ENCODE peak calls at places on chromosome 12, in five cellular contexts. R, I, P, D and H are unnamed samples.

GRCh38 chr12:86663691-86664090 is 407.5 kb upstream of the MGAT4C start:
- DNase-seq in R (no peak), I (no peak), P (no peak), D (no peak), H (no peak)

GRCh38 chr12:1517007-1517406 is 77.4 kb downstream of the FBXL14 start:
- DNase-seq in R (peak), I (no peak), P (peak), D (peak), H (no peak)

GRCh38 chr12:55966408-55967281 is at the start of gene CDK2:
- DNase-seq in R (peak), I (peak), P (peak), D (no peak), H (peak)

GRCh38 chr12:104526320-104526719 is 69.6 kb downstream of the CHST11 start:
- DNase-seq in R (no peak), I (no peak), P (no peak), D (no peak), H (no peak)

GRCh38 chr12:125132698-125133400 is 67.6 kb downstream of the AACS start:
- DNase-seq in R (no peak), I (no peak), P (no peak), D (no peak), H (peak)

GRCh38 chr12:67889935-67890334 is 99.3 kb upstream of the IFNG-AS1 start:
- DNase-seq in R (no peak), I (no peak), P (no peak), D (no peak), H (no peak)

GRCh38 chr12:42326466-42327226 is 679 bp downstream of the PPHLN1 start:
- DNase-seq in R (no peak), I (no peak), P (peak), D (no peak), H (no peak)

GRCh38 chr12:15823360-15824128 is 34.4 kb upstream of the EPS8 start:
- DNase-seq in R (no peak), I (no peak), P (no peak), D (no peak), H (no peak)

DNA sequence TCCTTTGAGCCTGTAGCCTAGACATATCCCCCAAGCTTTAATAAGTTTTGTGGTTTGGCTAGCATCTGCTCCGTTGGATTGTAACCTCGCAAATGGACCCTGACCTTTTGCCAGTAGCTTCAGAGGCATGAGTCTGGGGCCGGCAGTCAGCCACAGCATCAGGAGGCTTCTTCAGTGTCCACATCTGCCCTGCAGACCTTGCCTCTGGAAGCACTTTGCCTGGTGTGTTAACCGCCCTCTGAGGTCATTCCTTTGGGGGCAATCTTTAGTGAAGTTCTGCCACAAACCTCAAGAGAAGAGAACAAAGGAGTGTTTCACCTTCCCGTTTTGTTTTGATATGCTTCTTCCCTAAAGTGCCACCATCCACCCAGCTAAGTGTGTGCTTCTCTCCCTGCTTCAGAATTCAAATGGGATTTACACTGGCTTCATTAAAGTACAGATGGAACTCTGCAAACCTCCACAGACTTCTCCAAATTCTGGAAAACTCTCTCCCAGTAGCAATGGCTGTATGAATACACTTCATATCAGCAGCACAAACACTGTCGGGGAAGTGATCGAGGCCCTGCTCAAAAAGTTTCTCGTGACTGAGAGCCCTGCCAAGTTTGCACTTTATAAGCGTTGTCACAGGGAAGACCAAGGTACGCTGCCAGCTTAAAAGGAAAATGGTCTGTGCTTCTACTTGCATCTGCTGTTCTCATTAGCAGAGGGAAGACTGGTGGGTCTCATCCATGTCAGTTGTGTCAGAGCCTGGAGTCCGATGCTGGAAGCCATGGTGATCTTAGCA is 71.2 kb downstream of the GNS start:
- DNase-seq in R (no peak), I (no peak), P (no peak), D (no peak), H (no peak)
- H3K4me3 ChIP-seq in R (no peak), I (no peak), P (no peak), D (no peak), H (no peak)

DNA sequence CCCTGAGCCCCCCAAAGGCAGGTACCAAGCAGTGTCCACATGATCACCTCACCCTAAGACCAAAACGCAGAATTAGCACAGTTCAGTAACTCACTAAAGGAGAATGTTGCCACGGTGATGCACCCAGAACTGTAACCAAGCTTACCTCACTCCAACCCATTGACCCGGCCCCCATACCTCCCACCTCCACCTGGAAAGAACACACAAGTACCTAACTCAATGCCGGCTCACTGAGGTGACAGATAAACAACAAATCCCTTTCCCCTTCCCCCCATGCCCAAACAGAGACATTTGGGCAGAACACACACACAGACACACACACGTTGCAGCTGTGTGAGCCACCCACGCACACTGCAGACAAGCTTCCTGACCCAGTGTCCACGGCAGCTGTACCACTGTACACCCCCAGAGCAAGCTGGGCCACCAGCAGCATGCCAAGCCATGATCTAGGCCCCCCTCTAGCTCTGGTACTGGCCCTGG is 1.3 kb downstream of the RAPGEF3 start:
- DNase-seq in R (no peak), I (no peak), P (no peak), D (no peak), H (no peak)
- H3K4me3 ChIP-seq in R (no peak), I (no peak), P (no peak), D (no peak), H (no peak)

GRCh38 chr12:120235369-120236123 is 30.0 kb downstream of the PXN start:
- DNase-seq in R (no peak), I (no peak), P (no peak), D (no peak), H (no peak)
- H3K4me3 ChIP-seq in R (no peak), I (no peak), P (no peak), D (no peak), H (no peak)

GRCh38 chr12:60201891-60202290 is 606.1 kb downstream of the SLC16A7 start:
- DNase-seq in R (no peak), I (no peak), P (no peak), D (no peak), H (no peak)
- H3K4me3 ChIP-seq in R (no peak), I (no peak), P (no peak), D (no peak), H (no peak)

DNA sequence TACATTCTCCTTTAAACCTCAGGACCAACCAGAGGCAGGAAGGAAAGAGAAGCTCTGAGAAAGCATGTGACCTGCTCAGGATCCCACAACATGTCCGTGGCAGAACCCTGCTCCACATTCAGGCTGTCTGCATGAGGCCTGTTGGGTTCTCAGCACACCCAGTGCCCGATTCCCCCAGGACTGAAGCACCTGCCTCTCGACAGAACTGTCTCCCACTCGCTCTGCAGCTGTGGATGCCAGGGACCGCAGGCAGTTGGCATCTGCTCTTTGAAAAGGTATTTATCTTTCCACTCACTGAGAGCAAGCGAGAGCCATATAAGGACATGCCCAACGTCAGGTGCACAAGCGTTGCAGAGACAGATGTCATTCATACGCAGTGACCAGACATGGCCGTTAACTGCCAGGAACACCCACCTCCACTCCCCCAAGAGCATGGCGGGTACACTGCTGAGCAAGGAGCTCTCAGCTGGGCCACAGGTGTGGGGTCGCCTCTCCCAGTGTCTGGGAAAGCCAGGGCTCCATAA is 18.9 kb downstream of the PITPNM2 start:
- DNase-seq in R (no peak), I (no peak), P (peak), D (no peak), H (peak)
- H3K4me3 ChIP-seq in R (no peak), I (no peak), P (no peak), D (no peak), H (peak)

GRCh38 chr12:93743999-93744689 is 67.0 kb downstream of the CRADD start:
- DNase-seq in R (peak), I (no peak), P (no peak), D (no peak), H (no peak)

GRCh38 chr12:93748672-93749403 is 71.7 kb downstream of the CRADD start:
- DNase-seq in R (peak), I (no peak), P (no peak), D (no peak), H (no peak)

GRCh38 chr12:93749515-93749914 is 72.3 kb downstream of the CRADD start:
- DNase-seq in R (no peak), I (no peak), P (no peak), D (no peak), H (no peak)

GRCh38 chr12:93745304-93745703 is 68.1 kb downstream of the CRADD start:
- DNase-seq in R (no peak), I (no peak), P (no peak), D (no peak), H (no peak)

GRCh38 chr12:93746572-93747168 is 69.5 kb downstream of the CRADD start:
- DNase-seq in R (no peak), I (no peak), P (no peak), D (no peak), H (no peak)
- H3K4me3 ChIP-seq in R (no peak), I (no peak), P (no peak), D (no peak), H (no peak)

GRCh38 chr12:93297032-93297431 is 80.7 kb upstream of the NUDT4 start:
- DNase-seq in R (no peak), I (no peak), P (no peak), D (no peak), H (no peak)
- H3K4me3 ChIP-seq in R (no peak), I (no peak), P (no peak), D (no peak), H (no peak)

GRCh38 chr12:9925746-9926393 is 6.3 kb downstream of the CLEC2A start:
- DNase-seq in R (peak), I (peak), P (no peak), D (no peak), H (peak)
- H3K4me3 ChIP-seq in R (no peak), I (no peak), P (no peak), D (no peak), H (no peak)